ENCODE peak calls at places on chromosomes 12 and 14, in seven cellular contexts. M is hepatocyte, W is fibroblast of lung, G is NT2/D1, S is GM23248, L is cardiac muscle cell, X is SJSA1. H is an unnamed sample.

GRCh38 chr12:25558566-25558965 is 5.5 kb upstream of the LMNTD1 start:
- DNase-seq in M (no peak), W (no peak), G (no peak), S (peak; percentile 28), L (no peak), X (no peak), H (no peak)

GRCh38 chr12:89742337-89743022 is 33.8 kb upstream of the ATP2B1 start:
- DNase-seq in M (no peak), W (no peak), G (no peak), S (no peak), L (no peak), X (no peak), H (no peak)

GRCh38 chr12:76201316-76201715 is 116.8 kb upstream of the NAP1L1 start:
- DNase-seq in M (no peak), W (no peak), G (no peak), S (no peak), L (no peak), X (no peak), H (no peak)

GRCh38 chr12:70070494-70071007 is 172.7 kb upstream of the CNOT2 start:
- DNase-seq in M (no peak), W (no peak), G (no peak), S (peak; percentile 1), L (no peak), X (no peak), H (no peak)

GRCh38 chr12:16504200-16504599 is 101.8 kb downstream of the LMO3 start:
- DNase-seq in M (no peak), W (no peak), G (no peak), S (no peak), L (no peak), X (no peak), H (no peak)

GRCh38 chr14:81561084-81561775 is 27.6 kb upstream of the SEL1L start:
- DNase-seq in M (no peak), W (no peak), G (peak; percentile 59), S (no peak), L (no peak), X (no peak), H (no peak)

GRCh38 chr12:42284876-42285275 is 41.0 kb downstream of the ZCRB1 start:
- DNase-seq in M (no peak), W (peak; percentile 54), G (no peak), S (no peak), L (no peak), X (no peak), H (peak; percentile 47)

GRCh38 chr12:20917269-20917668 is 106.8 kb downstream of the SLCO1B3 start:
- DNase-seq in M (no peak), W (no peak), G (no peak), S (no peak), L (no peak), X (no peak), H (no peak)

GRCh38 chr14:30299915-30300314 is 259.0 kb upstream of the G2E3 start:
- DNase-seq in M (no peak), W (no peak), G (no peak), S (no peak), L (peak; percentile 34), X (no peak), H (no peak)

GRCh38 chr14:71403673-71404072 is 496.4 kb downstream of the PCNX1 start:
- DNase-seq in M (no peak), W (peak; percentile 27), G (no peak), S (peak; percentile 33), L (no peak), X (no peak), H (no peak)

GRCh38 chr14:104131968-104132732 is 6.2 kb upstream of the KIF26A start:
- DNase-seq in M (no peak), W (no peak), G (no peak), S (no peak), L (no peak), X (no peak), H (no peak)

GRCh38 chr12:114408881-114409795 is 3.2 kb upstream of the TBX5 start:
- DNase-seq in M (no peak), W (peak; percentile 87), G (no peak), S (peak; percentile 87), L (no peak), X (no peak), H (no peak)

GRCh38 chr12:132593938-132594358 is 16.4 kb downstream of the LRCOL1 start:
- DNase-seq in M (peak; percentile 95), W (peak; percentile 93), G (peak; percentile 66), S (peak; percentile 95), L (peak; percentile 98), X (peak; percentile 93), H (peak; percentile 87)

GRCh38 chr12:74538491-74539258 is 1.0 kb downstream of the ATXN7L3B start:
- DNase-seq in M (peak; percentile 18), W (peak; percentile 14), G (no peak), S (peak; percentile 40), L (peak; percentile 5), X (no peak), H (peak; percentile 17)

GRCh38 chr14:106308839-106309389 is 782.5 kb downstream of the TMEM121 start:
- DNase-seq in M (no peak), W (no peak), G (peak; percentile 54), S (peak; percentile 9), L (no peak), X (no peak), H (no peak)

GRCh38 chr12:91493308-91493707 is 310.7 kb upstream of the DCN start:
- DNase-seq in M (no peak), W (peak; percentile 28), G (no peak), S (no peak), L (no peak), X (no peak), H (no peak)

GRCh38 chr12:52126050-52126604 is 46.6 kb downstream of the SMIM41 start:
- DNase-seq in M (no peak), W (no peak), G (no peak), S (no peak), L (no peak), X (no peak), H (no peak)

GRCh38 chr12:112153181-112153899 is 28.0 kb downstream of the TRAFD1 start:
- DNase-seq in M (no peak), W (no peak), G (no peak), S (no peak), L (no peak), X (no peak), H (no peak)

GRCh38 chr12:124543591-124544310 is 23.7 kb downstream of the NCOR2 start:
- DNase-seq in M (no peak), W (no peak), G (no peak), S (peak; percentile 45), L (no peak), X (no peak), H (no peak)

GRCh38 chr12:84636801-84637285 is 275.8 kb downstream of the SLC6A15 start:
- DNase-seq in M (no peak), W (peak; percentile 50), G (no peak), S (peak; percentile 43), L (no peak), X (no peak), H (peak; percentile 58)

DNA sequence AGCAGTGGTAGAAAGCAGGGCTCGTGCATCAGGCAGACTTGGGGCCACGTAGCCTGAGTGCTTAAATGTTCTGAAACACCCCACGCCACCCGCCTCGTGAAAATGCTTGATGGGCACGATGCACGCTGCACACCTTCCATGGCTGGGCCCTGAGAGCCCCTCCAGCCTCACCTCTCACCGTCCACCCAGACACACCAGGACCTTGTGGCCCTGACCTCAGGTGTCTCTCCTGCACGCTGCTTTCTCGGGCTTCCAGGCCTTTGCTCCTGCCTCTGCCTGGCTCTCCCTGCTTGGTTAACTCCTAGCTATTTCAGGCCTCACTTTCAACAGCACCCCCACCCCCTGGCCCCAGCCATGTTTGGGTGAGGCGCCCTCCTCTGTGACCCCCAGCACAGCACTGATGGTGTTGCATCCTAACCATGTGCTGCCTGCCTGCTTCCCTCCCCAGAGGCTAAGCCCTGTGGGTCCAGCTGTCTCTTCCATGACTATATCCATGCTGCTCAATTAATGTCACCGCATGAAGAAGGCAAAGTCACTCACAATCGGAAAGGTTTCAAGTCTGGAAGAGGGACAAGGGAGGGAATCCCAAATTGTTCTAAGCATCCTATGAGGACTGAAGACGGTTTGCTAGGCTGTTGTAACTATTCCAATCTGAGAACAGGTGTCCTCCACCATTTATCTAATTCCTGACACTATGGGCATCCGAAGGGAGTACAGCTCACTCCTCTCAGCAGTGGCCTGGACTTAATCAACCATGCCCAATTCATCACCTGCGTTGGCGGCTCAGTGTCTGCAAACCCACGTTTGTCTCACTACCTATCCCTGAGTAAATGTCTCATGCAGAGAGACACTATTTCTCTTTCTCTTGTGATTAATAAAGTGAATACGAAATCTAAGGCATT is 82.2 kb downstream of the CCDC88C start:
- DNase-seq in M (no peak), W (no peak), G (no peak), S (no peak), L (no peak), X (no peak), H (no peak)
- H3K27me3 ChIP-seq in M (no peaks in the 10 kb centered on the region), W (peaks cover 4% of the 10 kb centered on the region), G (no peaks in the 10 kb centered on the region), S (peaks cover 21% of the 10 kb centered on the region), L (peaks cover 99% of the 10 kb centered on the region), X (peaks cover 5% of the 10 kb centered on the region), H (peaks cover 90% of the 10 kb centered on the region)

DNA sequence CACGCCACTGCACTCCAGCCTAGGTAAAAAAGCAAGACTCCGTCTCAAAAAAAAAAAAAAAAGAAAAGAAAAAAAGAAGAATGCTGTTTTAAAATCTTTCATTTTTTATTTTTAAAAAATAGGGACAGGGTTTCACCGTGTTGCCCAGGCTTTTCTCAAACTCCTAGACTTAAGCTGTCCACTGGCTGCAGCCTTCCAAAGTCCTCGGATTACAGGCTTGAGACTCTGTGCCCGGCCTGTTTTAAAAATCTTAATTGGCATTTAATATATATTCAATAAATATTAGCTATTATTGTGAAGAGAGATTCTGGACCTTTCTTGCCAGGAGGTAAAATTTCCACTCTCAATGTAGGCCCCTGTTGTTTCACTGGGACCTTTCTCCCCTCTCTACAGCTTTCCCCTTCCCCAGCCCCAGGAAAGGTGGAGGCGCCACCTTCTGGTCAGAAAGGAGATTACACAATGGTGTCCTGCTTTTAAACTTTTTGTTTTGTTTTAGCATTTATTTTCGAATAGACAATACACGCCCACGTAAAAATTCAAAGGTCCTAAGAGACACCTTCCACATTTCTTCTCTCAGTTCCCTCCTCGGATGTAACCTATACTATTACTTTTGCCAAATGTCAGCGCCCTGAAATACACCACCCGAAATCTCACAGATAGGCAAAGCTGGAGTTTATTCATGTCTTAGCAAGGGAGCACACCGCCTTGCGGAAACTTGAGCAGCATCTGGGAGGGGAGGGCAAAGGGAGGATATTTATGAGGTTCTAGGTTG is 23.8 kb upstream of the PHC1 start:
- DNase-seq in M (peak; percentile 74), W (peak; percentile 50), G (peak; percentile 87), S (peak; percentile 60), L (peak; percentile 71), X (peak; percentile 47), H (peak; percentile 85)
- H3K4me3 ChIP-seq in M (peak overlapping the region; percentile 86), W (peak overlapping the region; percentile 48), G (no peak overlapping the region), S (peak overlapping the region; percentile 78), L (peak overlapping the region; percentile 26), X (peak overlapping the region; percentile 15), H (peak overlapping the region; percentile 91)

DNA sequence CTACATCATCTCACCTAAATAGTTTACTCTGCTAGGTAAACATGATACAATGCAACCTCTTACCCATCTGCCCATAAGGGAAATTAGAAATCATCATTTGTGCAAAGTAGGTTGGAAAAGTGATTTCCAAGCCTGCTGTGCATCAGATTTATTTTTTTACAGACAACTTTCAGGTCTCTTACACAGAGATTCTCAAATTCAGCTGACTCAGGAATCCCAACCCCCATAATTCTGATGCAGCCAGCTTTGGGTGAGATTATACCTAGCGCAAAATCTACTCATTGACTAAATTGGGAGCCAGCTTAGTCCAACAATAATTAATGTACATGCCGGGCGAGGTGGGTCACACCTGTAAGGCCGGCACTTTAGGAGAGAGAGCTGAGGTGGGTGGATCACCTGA is 8.5 kb downstream of the SLC2A3 start:
- DNase-seq in M (no peak), W (no peak), G (no peak), S (no peak), L (no peak), X (no peak), H (no peak)
- H3K36me3 ChIP-seq in M (no peaks in the 10 kb centered on the region), W (peaks cover 16% of the 10 kb centered on the region), G (peaks cover 92% of the 10 kb centered on the region), S (peaks cover 88% of the 10 kb centered on the region), L (peaks cover 89% of the 10 kb centered on the region), X (peaks cover 87% of the 10 kb centered on the region), H (peaks cover 87% of the 10 kb centered on the region)

GRCh38 chr12:1530592-1531159 is 63.7 kb downstream of the FBXL14 start:
- DNase-seq in M (peak; percentile 32), W (no peak), G (no peak), S (peak; percentile 40), L (no peak), X (no peak), H (peak; percentile 49)
- H3K27me3 ChIP-seq in M (peaks cover 60% of the 10 kb centered on the region), W (no peaks in the 10 kb centered on the region), G (peaks cover 60% of the 10 kb centered on the region), S (no peaks in the 10 kb centered on the region), L (peaks cover 7% of the 10 kb centered on the region), X (peaks cover 35% of the 10 kb centered on the region), H (no peaks in the 10 kb centered on the region)